ENCODE peak calls at places on chromosomes 4 and X, in four cellular contexts. P is progenitor cell of endocrine pancreas, V is brain microvascular endothelial cell, G is A549. Y is an unnamed sample.

GRCh38 chrX:111165902-111166301 is 69.9 kb downstream of the PAK3 start:
- DNase-seq in V (no peak), P (no peak), G (no peak), Y (no peak)

GRCh38 chrX:100731441-100732281 is at the start of gene SYTL4:
- DNase-seq in V (no peak), P (peak), G (no peak), Y (peak)

GRCh38 chr4:80732010-80732409 is 298.5 kb upstream of the BMP3 start:
- DNase-seq in G (no peak), V (no peak), P (no peak), Y (no peak)

GRCh38 chrX:57952320-57952678 is 42.0 kb upstream of the ZXDA start:
- DNase-seq in P (no peak), V (no peak), G (no peak), Y (no peak)

GRCh38 chr4:168853770-168854169 is 156.3 kb downstream of the CBR4 start:
- DNase-seq in V (no peak), P (no peak), G (no peak), Y (no peak)

GRCh38 chrX:133435544-133436124 is 20.3 kb upstream of the GPC4 start:
- DNase-seq in V (no peak), P (no peak), G (no peak), Y (no peak)

GRCh38 chr4:244471-244870 is 60.8 kb downstream of the ZNF732 start:
- DNase-seq in P (no peak), G (peak), V (peak), Y (peak)

GRCh38 chr4:175351473-175351872 is 433.3 kb downstream of the ADAM29 start:
- DNase-seq in P (no peak), G (no peak), V (no peak), Y (no peak)

GRCh38 chr4:63430105-63430504 is 979.1 kb downstream of the TECRL start:
- DNase-seq in V (no peak), G (no peak), P (no peak), Y (no peak)

GRCh38 chr4:152917533-152918395 is 18.4 kb upstream of the FHDC1 start:
- DNase-seq in P (no peak), G (no peak), V (no peak), Y (no peak)

GRCh38 chr4:151408630-151409469 is at the start of gene FHIP1A:
- DNase-seq in P (peak), G (peak), V (peak), Y (peak)

DNA sequence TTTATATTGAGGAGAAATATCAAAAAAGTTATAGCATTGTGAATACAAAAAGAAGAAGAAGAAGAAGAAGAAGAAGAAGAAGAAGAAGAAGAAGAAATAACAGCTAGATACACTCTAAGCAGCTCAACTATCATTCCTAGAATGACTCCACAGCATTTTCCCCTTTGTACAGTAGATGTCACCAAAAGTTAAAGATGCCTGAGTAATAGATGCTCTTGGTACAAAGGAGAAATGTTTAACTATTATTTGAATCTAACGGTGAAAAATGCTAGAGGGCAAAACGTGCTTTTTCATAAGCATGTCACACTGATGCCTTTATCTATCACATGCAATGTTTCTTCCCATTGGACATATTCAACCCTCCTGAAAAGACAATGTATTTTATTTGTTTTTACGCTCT is 178.4 kb upstream of the GPRIN3 start:
- DNase-seq in V (no peak), G (peak), P (no peak), Y (peak)
- TF ChIP-seq CTCF in V (peak), G (peak), P (peak), Y (peak)

DNA sequence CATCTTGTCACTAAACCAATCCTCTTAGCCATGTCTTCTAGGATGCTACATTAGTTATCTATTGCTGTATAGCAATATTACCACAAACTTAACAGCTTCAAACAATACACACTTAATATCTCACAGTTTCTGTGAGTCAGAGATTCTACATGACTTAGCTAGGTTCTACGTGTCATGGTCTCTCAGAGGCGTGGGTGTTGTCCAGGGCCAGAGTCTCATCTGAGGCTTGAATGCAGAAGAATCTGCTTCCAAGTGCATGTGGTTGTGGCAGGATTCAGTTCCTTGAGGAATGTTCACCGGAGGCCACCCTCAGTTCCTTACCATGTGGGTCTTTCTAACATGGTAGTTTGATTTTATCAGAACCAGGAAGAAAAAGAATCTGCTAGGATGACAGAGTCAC is 26.4 kb downstream of the PPP1R2C start:
- DNase-seq in V (peak), P (no peak), G (no peak), Y (no peak)
- TF ChIP-seq CTCF in V (no peak), P (no peak), G (no peak), Y (no peak)

GRCh38 chrX:18389968-18390367 is 35.4 kb upstream of the CDKL5 start:
- DNase-seq in V (no peak), G (peak), P (no peak), Y (no peak)
- TF ChIP-seq CTCF in V (no peak), G (peak), P (no peak), Y (no peak)

GRCh38 chr4:26862381-26862915 is 1.8 kb downstream of the STIM2 start:
- DNase-seq in G (no peak), V (no peak), P (no peak), Y (no peak)

GRCh38 chr4:26859762-26860156 is 882 bp upstream of the STIM2 start:
- DNase-seq in V (no peak), P (no peak), G (no peak), Y (no peak)

GRCh38 chr4:26860157-26860921 is at the start of gene STIM2:
- DNase-seq in V (peak), P (peak), G (peak), Y (peak)

GRCh38 chr4:26861434-26862186 is 969 bp downstream of the STIM2 start:
- DNase-seq in P (peak), V (peak), G (peak), Y (peak)

DNA sequence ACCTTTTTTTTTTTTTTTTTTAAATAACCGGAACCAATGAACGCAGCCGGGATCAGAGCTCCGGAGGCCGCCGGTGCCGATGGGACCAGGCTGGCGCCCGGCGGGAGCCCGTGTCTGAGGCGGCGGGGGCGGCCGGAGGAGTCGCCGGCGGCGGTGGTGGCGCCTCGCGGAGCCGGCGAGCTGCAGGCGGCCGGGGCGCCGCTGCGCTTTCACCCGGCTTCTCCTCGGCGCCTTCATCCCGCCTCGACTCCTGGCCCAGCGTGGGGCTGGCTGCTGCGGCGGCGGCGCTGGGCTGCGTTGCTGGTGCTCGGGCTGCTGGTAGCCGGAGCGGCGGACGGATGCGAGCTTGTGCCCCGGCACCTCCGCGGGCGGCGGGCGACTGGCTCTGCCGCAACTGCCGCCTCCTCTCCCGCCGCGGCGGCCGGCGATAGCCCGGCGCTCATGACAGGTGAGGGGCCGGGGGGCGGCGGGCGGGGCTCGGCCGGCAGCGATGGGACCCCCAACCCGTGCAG is 337 bp downstream of the STIM2 start:
- DNase-seq in G (peak), P (peak), V (peak), Y (peak)
- TF ChIP-seq CTCF in G (no peak), P (no peak), V (no peak), Y (no peak)